ENCODE peak calls at places on chromosomes 11 and 22, in four cellular contexts. N is K562, I is HepG2, L is A549. D is an unnamed sample.

GRCh38 chr11:69167916-69168691 is 12.4 kb downstream of the SMIM38 start:
- DNase-seq in L (no peak), N (no peak), I (no peak), D (no peak)

GRCh38 chr11:22479133-22479690 is 141.0 kb downstream of the SLC17A6 start:
- DNase-seq in L (no peak), N (no peak), I (no peak), D (no peak)

GRCh38 chr11:128522943-128523518 is 64.3 kb downstream of the ETS1 start:
- DNase-seq in I (no peak), N (no peak), L (no peak), D (no peak)

GRCh38 chr11:127805771-127806170 is 781.6 kb downstream of the ETS1 start:
- DNase-seq in L (no peak), N (no peak), I (no peak), D (no peak)

GRCh38 chr11:33982661-33983060 is 68.9 kb upstream of the CAPRIN1 start:
- DNase-seq in N (no peak), L (no peak), I (no peak), D (no peak)

GRCh38 chr11:18495268-18495667 is 31.5 kb downstream of the TSG101 start:
- DNase-seq in I (no peak), L (no peak), N (no peak), D (no peak)

GRCh38 chr22:48577014-48577690 is 1250.5 kb downstream of the BRD1 start:
- DNase-seq in I (no peak), L (no peak), N (no peak), D (no peak)

GRCh38 chr11:73017024-73017751 is 124.9 kb downstream of the FCHSD2 start:
- DNase-seq in L (no peak), N (no peak), I (no peak), D (no peak)

GRCh38 chr11:118238397-118238796 is 13.6 kb upstream of the JAML start:
- DNase-seq in N (no peak), L (no peak), I (no peak), D (no peak)

GRCh38 chr11:35641206-35641885 is 21.2 kb upstream of the TRIM44 start:
- DNase-seq in L (no peak), N (no peak), I (no peak), D (no peak)

GRCh38 chr11:662689-663274 is 25.7 kb downstream of the DRD4 start:
- DNase-seq in L (peak), I (peak), N (peak), D (peak)

GRCh38 chr11:108916290-108916689 is 251.4 kb downstream of the DDX10 start:
- DNase-seq in I (no peak), L (no peak), N (no peak), D (no peak)

GRCh38 chr11:108916935-108917334 is 252.1 kb downstream of the DDX10 start:
- DNase-seq in I (no peak), N (no peak), L (no peak), D (no peak)

GRCh38 chr11:108914981-108915380 is 250.1 kb downstream of the DDX10 start:
- DNase-seq in N (no peak), L (no peak), I (no peak), D (no peak)

GRCh38 chr11:108914211-108914610 is 249.3 kb downstream of the DDX10 start:
- DNase-seq in L (no peak), I (no peak), N (no peak), D (no peak)

GRCh38 chr11:108915666-108916065 is 250.8 kb downstream of the DDX10 start:
- DNase-seq in L (no peak), N (no peak), I (no peak), D (no peak)
- TF ChIP-seq RNF2 in L (no peak), N (no peak), I (no peak), D (no peak)

DNA sequence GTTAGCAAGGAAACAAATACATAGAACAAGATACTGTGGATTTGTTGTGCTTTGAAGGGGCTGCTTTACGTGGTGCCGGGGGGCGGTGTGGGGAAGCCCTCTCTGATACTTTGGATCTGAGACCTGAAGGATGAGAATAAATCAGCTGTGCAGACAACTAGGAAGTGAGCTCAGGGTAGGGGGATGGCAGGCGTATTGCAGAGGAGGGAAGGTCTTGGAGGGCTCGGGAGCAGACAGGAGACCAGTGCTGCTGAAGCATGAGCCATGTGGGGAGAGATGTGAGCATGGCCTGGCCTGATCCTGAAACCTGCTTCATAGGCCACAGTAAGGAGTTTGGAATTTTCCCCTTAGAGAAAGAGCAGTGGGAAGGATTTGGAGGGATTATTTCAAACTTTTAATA is 33.3 kb downstream of the PPFIBP2 start:
- DNase-seq in N (no peak), I (no peak), L (no peak), D (no peak)
- TF ChIP-seq RNF2 in N (no peak), I (no peak), L (no peak), D (no peak)

GRCh38 chr11:132300283-132300682 is 929.9 kb downstream of the NTM start:
- DNase-seq in L (no peak), N (no peak), I (no peak), D (no peak)
- TF ChIP-seq RNF2 in L (no peak), N (no peak), I (no peak), D (no peak)

GRCh38 chr11:134439181-134439580 is 27.1 kb upstream of the B3GAT1 start:
- DNase-seq in N (no peak), L (no peak), I (no peak), D (no peak)

GRCh38 chr11:134443246-134443645 is 31.2 kb upstream of the B3GAT1 start:
- DNase-seq in I (no peak), L (no peak), N (no peak), D (no peak)

GRCh38 chr11:134441706-134442105 is 29.7 kb upstream of the B3GAT1 start:
- DNase-seq in I (no peak), L (no peak), N (no peak), D (no peak)

GRCh38 chr11:134440851-134441645 is 29.0 kb upstream of the B3GAT1 start:
- DNase-seq in I (no peak), N (no peak), L (no peak), D (no peak)

GRCh38 chr11:134442246-134442645 is 30.2 kb upstream of the B3GAT1 start:
- DNase-seq in L (no peak), I (no peak), N (no peak), D (no peak)
- TF ChIP-seq RNF2 in L (no peak), I (no peak), N (no peak), D (no peak)

DNA sequence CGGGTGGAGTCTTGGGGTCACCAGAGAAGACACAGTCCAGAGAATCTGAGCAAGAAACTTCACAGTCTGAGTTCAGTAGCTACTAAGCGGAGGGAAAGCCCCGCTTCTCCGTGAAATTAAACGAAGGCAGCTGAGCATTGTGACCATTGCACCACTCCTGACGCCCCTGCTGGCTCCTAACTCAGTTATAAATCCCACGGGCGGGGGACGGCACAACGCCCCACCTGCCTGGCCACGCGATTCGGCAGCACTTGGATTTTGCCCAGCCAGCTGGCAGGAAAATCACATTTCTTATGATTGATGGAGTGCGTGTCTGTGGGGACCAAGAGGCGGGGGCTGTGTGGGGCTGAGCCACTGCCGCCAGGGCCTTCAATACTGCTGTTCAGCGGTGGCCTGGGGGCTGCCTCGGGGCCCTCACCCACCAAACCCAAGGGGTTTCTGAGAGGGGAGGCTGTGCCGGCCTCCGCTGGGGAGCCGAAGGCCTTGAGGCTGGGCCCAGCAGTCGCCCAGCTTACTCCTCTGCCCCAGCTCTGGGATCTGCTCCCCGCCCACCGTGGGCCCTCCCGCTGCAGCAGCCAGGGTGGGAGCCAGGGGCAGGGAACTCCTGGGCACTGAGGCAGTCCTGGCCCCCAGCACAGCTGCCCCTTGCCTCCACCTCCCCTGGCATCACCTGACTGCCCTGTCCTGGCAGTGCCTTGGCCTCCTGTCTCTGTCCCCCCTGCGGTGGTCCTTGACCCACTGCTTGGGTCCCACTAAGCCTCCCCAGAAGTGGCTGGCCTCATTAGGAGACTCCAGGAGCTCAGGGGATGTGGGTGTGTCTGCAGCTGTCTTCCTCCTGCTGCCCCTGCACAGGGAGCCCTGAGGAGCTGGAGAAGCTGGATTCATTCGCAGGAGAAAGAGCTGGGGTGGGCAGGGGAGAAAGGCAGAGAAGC is 30.8 kb downstream of the SHISAL1 start:
- DNase-seq in I (no peak), L (no peak), N (no peak), D (no peak)
- TF ChIP-seq RNF2 in I (no peak), L (no peak), N (no peak), D (no peak)

GRCh38 chr22:49705216-49705600 is 122.5 kb downstream of the BRD1 start:
- DNase-seq in I (no peak), N (no peak), L (no peak), D (no peak)

GRCh38 chr22:49702068-49702397 is 125.6 kb downstream of the BRD1 start:
- DNase-seq in N (no peak), L (no peak), I (no peak), D (no peak)

GRCh38 chr22:49703990-49704344 is 123.7 kb downstream of the BRD1 start:
- DNase-seq in I (no peak), N (no peak), L (no peak), D (no peak)

GRCh38 chr22:49704345-49705215 is 123.1 kb downstream of the BRD1 start:
- DNase-seq in N (peak), I (no peak), L (no peak), D (peak)

DNA sequence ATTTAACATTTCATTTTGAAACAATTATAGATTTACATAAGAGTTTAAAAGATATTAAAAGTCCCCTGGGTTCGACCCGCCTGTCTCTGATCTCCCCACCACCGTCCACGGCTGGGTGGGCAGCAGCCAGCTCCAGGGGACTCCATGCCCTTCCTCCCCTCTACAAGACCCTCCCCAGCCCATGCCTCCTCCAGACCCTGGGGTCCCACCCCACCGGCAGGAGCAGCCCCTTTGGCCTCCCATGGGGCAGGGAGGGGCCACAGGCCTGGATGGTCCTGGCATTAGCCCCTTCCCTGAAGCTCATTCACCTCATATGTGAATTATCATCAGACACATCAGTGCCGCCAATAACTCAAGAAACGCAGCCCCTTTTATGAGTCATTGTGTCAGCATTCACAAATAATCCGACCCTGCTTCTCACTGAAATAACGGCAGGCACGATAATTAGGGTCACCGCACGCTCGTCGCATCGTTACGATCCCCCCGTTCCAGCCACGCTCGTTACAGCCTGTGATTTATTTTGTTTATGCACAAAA is 124.2 kb downstream of the BRD1 start:
- DNase-seq in L (no peak), I (no peak), N (no peak), D (no peak)
- TF ChIP-seq RNF2 in L (no peak), I (no peak), N (no peak), D (no peak)

GRCh38 chr22:22721681-22722309 is 77.4 kb downstream of the GGTLC2 start:
- DNase-seq in I (no peak), L (no peak), N (no peak), D (no peak)
- TF ChIP-seq RNF2 in I (no peak), L (no peak), N (no peak), D (no peak)

GRCh38 chr11:3156282-3156660 is 8.8 kb downstream of the OSBPL5 start:
- DNase-seq in L (no peak), N (no peak), I (no peak), D (no peak)

GRCh38 chr11:3156661-3157311 is 8.3 kb downstream of the OSBPL5 start:
- DNase-seq in L (no peak), N (no peak), I (no peak), D (no peak)

GRCh38 chr11:3158131-3158591 is 6.9 kb downstream of the OSBPL5 start:
- DNase-seq in I (no peak), L (no peak), N (no peak), D (no peak)

GRCh38 chr11:3158821-3159220 is 6.3 kb downstream of the OSBPL5 start:
- DNase-seq in L (no peak), N (no peak), I (no peak), D (no peak)

GRCh38 chr11:3157381-3158130 is 7.6 kb downstream of the OSBPL5 start:
- DNase-seq in N (no peak), L (no peak), I (no peak), D (no peak)
- TF ChIP-seq RNF2 in N (no peak), L (no peak), I (no peak), D (no peak)

GRCh38 chr11:59755701-59756495 is 722 bp downstream of the STX3 start:
- DNase-seq in L (peak), I (peak), N (peak), D (no peak)

GRCh38 chr11:59756496-59756840 is 1.3 kb downstream of the STX3 start:
- DNase-seq in N (no peak), L (no peak), I (no peak), D (no peak)

GRCh38 chr11:59758638-59759037 is 3.5 kb downstream of the STX3 start:
- DNase-seq in L (no peak), I (no peak), N (no peak), D (no peak)

GRCh38 chr11:59754859-59755700 is at the start of gene STX3:
- DNase-seq in I (peak), N (peak), L (peak), D (no peak)

GRCh38 chr11:59756845-59757244 is 1.7 kb downstream of the STX3 start:
- DNase-seq in L (peak), N (peak), I (no peak), D (no peak)
- TF ChIP-seq RNF2 in L (no peak), N (no peak), I (no peak), D (no peak)

GRCh38 chr22:19993926-19994325 is 22.7 kb downstream of the ARVCF start:
- DNase-seq in I (no peak), N (no peak), L (no peak), D (no peak)

GRCh38 chr22:19996694-19997384 is 19.8 kb downstream of the ARVCF start:
- DNase-seq in I (no peak), N (no peak), L (no peak), D (no peak)

GRCh38 chr22:19994851-19995610 is 21.6 kb downstream of the ARVCF start:
- DNase-seq in N (no peak), L (no peak), I (no peak), D (no peak)

GRCh38 chr22:19997561-19998231 is 18.9 kb downstream of the ARVCF start:
- DNase-seq in I (no peak), L (no peak), N (no peak), D (no peak)

DNA sequence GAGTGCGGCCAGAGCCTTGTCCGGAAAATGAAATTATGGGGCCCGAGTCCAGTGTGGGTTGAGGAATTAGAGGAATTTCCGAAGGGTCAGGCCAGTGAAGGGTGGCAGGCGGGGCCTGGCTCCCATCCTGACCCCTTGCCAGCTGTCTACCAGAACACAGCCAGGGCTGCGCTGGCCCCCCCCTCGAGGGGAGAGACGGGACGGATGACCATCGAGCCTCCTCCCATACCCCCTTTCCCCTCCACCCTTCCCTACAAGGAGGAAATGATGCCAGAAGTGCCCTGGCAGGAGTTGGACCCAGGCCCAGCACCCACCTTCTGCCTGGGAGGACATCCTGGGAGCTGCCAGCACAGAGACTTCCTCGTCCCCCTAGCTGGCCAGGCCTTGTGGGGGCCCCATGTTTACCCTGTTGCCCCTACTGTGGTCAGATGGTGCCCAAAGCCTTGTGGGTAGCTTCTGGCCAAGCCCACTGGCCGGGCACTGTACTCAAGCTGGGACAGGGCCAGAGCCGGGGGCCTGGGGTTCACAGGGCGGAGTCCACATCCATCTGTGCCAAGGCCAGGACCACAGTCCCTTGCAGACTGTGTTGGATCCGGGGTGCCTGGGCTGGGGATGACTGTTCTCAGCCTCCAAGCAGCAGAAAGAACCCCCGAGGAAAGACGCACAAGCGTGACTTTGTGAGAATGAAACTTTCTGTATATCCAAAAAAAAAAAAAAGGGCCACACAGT is 20.8 kb downstream of the ARVCF start:
- DNase-seq in L (no peak), N (no peak), I (no peak), D (no peak)
- TF ChIP-seq RNF2 in L (no peak), N (no peak), I (no peak), D (no peak)

D was measured in H1.